ENCODE peak calls at places on chromosomes 13 and 19, in six cellular contexts. N, E, S, W, L and J are unnamed samples.

GRCh38 chr13:24252136-24252535 is 57.2 kb upstream of the C1QTNF9 start:
- DNase-seq in N (no peak), L (peak; percentile 61), W (no peak), E (no peak), S (no peak), J (no peak)

GRCh38 chr13:29255567-29255966 is 339.9 kb downstream of the SLC7A1 start:
- DNase-seq in N (no peak), W (no peak), S (no peak), E (no peak), L (no peak), J (no peak)

GRCh38 chr19:46932346-46932745 is 71.5 kb downstream of the ARHGAP35 start:
- DNase-seq in L (no peak), N (no peak), E (no peak), S (no peak), W (no peak), J (no peak)

GRCh38 chr13:43368003-43368402 is 344.6 kb downstream of the DNAJC15 start:
- DNase-seq in N (peak; percentile 45), E (no peak), W (no peak), L (peak; percentile 55), S (no peak), J (no peak)

GRCh38 chr13:101157261-101157660 is 259.0 kb downstream of the NALCN start:
- DNase-seq in W (no peak), S (no peak), E (no peak), L (no peak), N (no peak), J (no peak)

GRCh38 chr13:52686381-52686780 is 33.7 kb downstream of the SUGT1 start:
- DNase-seq in W (no peak), S (no peak), E (no peak), L (no peak), N (no peak), J (no peak)

GRCh38 chr19:45638930-45639729 is at the start of gene EML2:
- DNase-seq in N (peak; percentile 66), E (peak; percentile 86), S (peak; percentile 28), L (peak; percentile 73), W (peak; percentile 49), J (peak; percentile 56)

GRCh38 chr19:56566904-56567273 is 379 bp upstream of the ZNF470 start:
- DNase-seq in W (peak; percentile 56), N (peak; percentile 18), L (no peak), S (peak; percentile 62), E (peak; percentile 87), J (peak; percentile 67)

GRCh38 chr13:31236211-31236786 is 36.5 kb downstream of the B3GLCT start:
- DNase-seq in L (peak; percentile 34), E (no peak), W (no peak), S (no peak), N (peak; percentile 25), J (no peak)

GRCh38 chr19:38700350-38700932 is 43.8 kb downstream of the CAPN12 start:
- DNase-seq in E (no peak), W (no peak), L (no peak), S (no peak), N (peak; percentile 65), J (no peak)

GRCh38 chr19:38700933-38701454 is 43.3 kb downstream of the CAPN12 start:
- DNase-seq in N (no peak), E (no peak), S (no peak), L (no peak), W (no peak), J (no peak)

GRCh38 chr19:38703509-38703908 is 40.8 kb downstream of the CAPN12 start:
- DNase-seq in N (no peak), W (no peak), L (no peak), E (no peak), S (no peak), J (no peak)

GRCh38 chr19:38701455-38702063 is 42.7 kb downstream of the CAPN12 start:
- DNase-seq in N (peak; percentile 98), E (no peak), S (no peak), L (no peak), W (no peak), J (no peak)

GRCh38 chr19:38702278-38702677 is 42.0 kb downstream of the CAPN12 start:
- DNase-seq in W (no peak), N (no peak), L (no peak), E (no peak), S (no peak), J (no peak)
- H3K4me1 ChIP-seq in W (peaks cover 26% of the 10 kb centered on the region), N (peaks cover 14% of the 10 kb centered on the region), L (peaks cover 20% of the 10 kb centered on the region), E (no peaks in the 10 kb centered on the region), S (peaks cover 33% of the 10 kb centered on the region), J (peaks cover 97% of the 10 kb centered on the region)

GRCh38 chr13:35961461-35962220 is 169.5 kb downstream of the DCLK1 start:
- DNase-seq in W (no peak), E (no peak), N (no peak), L (no peak), S (no peak), J (no peak)

GRCh38 chr13:35963982-35964665 is 167.1 kb downstream of the DCLK1 start:
- DNase-seq in E (no peak), S (no peak), N (no peak), L (no peak), W (no peak), J (no peak)

GRCh38 chr13:35964764-35965163 is 166.4 kb downstream of the DCLK1 start:
- DNase-seq in W (no peak), E (no peak), S (no peak), L (no peak), N (no peak), J (no peak)

GRCh38 chr13:35966024-35966423 is 165.2 kb downstream of the DCLK1 start:
- DNase-seq in N (no peak), L (no peak), W (no peak), S (no peak), E (no peak), J (no peak)

DNA sequence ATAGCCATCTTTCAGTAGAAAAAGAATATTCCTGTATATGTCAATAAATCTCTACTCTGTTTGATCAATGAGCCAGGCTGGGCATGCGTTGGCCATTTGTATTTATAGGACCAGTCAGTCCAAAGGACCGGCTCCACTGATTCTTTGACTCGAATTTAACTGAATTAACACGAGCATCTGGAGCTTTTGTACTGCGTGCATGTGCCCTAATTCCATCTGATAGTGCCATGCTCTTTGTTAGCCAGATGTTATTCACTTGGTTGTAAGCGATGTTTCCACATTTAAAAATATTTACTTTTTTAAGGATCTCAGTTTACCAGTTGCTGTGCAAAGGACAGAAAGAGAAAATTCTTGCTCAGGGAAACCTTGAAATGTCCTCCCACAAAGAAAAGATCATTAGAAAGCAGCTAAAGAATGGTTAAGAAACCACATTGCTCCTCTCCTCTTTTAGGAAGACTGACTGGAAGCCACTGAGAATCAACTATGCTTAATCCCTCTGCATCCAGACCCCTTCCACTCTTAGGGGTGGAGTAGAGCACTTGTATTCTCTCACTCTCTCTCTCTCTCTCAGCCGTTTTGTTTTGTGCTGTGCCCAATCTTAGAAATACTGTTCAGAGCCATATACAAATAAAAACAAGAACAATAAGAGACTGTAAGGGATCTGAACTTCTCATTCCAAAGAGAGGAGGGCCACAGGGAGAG is 165.8 kb downstream of the DCLK1 start:
- DNase-seq in S (no peak), E (no peak), L (no peak), W (no peak), N (no peak), J (no peak)
- H3K4me1 ChIP-seq in S (no peaks in the 10 kb centered on the region), E (no peaks in the 10 kb centered on the region), L (no peaks in the 10 kb centered on the region), W (no peaks in the 10 kb centered on the region), N (no peaks in the 10 kb centered on the region), J (peaks cover 18% of the 10 kb centered on the region)

GRCh38 chr19:51341066-51341465 is 873 bp downstream of the VSIG10L start:
- DNase-seq in L (no peak), N (no peak), S (no peak), W (no peak), E (no peak), J (no peak)
- H3K4me1 ChIP-seq in L (peaks cover 17% of the 10 kb centered on the region), N (no peaks in the 10 kb centered on the region), S (no peaks in the 10 kb centered on the region), W (no peaks in the 10 kb centered on the region), E (no peaks in the 10 kb centered on the region), J (peaks cover 20% of the 10 kb centered on the region)

DNA sequence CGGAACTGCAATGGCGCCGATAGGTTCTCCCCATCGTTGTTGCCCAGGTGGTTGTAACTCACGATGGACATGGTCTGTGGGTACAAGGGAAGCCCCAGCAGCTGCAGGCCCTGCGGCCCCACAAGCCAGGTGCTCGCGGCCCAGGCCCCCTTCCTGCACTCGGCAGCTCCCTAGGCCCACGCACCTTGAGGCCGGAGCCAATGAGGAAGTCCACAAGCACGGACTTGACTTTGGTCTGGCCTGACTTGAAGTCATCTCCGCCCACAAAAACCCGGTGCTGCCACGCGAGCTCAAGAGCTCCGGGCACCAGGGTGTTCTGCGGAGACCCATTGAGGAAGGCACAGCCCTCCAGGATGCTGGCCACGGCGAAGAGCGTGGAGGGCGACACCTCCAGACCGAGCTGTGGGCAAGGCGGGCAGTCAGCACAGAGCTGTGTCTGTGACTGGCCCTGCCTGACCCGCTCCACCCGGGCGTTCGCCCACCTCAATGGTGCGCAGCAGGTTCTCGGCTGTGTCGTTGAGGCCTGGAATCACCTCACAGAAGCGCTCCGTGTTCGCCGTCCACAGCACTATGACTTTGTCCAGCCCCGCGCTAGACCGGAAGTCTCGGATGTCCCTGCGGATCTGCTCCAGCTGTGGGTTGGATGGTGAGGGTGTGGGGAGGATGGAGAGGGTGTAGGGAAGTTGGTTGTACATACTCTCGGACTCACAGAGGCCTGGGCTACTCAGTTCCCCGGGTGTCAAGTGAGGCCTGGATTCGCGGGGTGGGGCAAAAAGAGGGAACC is 1.9 kb downstream of the ISYNA1 start:
- DNase-seq in W (no peak), S (no peak), E (no peak), L (no peak), N (no peak), J (no peak)
- H3K4me1 ChIP-seq in W (peaks cover 18% of the 10 kb centered on the region), S (peaks cover 13% of the 10 kb centered on the region), E (no peaks in the 10 kb centered on the region), L (peaks cover 31% of the 10 kb centered on the region), N (no peaks in the 10 kb centered on the region), J (peaks cover 58% of the 10 kb centered on the region)

GRCh38 chr13:46104868-46105267 is at the start of gene CPB2:
- DNase-seq in E (no peak), L (no peak), W (no peak), S (no peak), N (no peak), J (no peak)

GRCh38 chr13:46103037-46103436 is 1.8 kb downstream of the CPB2 start:
- DNase-seq in N (no peak), W (no peak), E (no peak), L (no peak), S (no peak), J (no peak)

GRCh38 chr13:46100191-46100877 is 4.5 kb downstream of the CPB2 start:
- DNase-seq in W (no peak), L (no peak), N (no peak), E (no peak), S (no peak), J (no peak)

GRCh38 chr13:46101002-46101401 is 3.8 kb downstream of the CPB2 start:
- DNase-seq in L (no peak), N (no peak), W (no peak), S (no peak), E (no peak), J (no peak)

DNA sequence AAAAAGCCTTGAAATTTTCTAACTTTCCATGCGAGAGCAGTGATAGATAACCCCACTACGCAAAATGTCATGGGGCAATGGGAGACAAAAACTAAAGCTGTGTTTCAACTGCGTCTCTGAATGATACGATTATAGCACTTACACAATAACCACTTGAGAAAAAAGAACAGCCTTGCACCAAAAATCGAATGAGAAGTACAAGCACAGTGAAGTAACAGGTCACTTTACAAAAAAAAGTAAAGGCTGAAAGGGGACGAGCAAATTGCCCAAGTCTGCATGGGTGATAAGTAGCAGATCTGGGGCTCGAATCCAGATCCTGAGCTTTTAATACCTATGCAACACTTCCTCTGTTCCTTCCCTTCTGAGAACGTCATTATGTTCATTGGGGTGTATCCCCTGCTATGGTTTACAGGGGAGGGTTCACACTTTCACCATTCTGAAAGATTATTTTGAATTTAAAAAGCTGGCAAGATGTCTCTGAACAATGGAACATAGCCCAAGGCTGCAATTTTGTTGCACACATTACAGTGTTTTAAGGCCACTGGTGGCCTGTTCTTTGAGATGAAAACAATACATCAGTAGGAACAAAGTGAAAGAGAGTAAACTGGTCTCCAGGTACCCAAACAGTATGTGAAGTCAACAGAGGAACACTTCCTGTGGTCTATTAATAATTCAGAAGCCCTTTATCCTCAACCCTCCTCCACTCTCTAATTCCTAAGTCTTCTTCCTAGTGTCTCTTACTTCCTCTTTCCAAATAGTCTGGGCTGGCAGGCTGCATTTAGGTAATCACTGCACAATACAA is 3.1 kb downstream of the CPB2 start:
- DNase-seq in N (no peak), W (no peak), S (no peak), E (no peak), L (no peak), J (no peak)
- H3K4me1 ChIP-seq in N (no peaks in the 10 kb centered on the region), W (peaks cover 9% of the 10 kb centered on the region), S (no peaks in the 10 kb centered on the region), E (no peaks in the 10 kb centered on the region), L (no peaks in the 10 kb centered on the region), J (peaks cover 13% of the 10 kb centered on the region)